ENCODE peak calls at places on chromosomes 4 and X, in four cellular contexts. W is A549, H is HepG2, F is GM12878. K is an unnamed sample.

GRCh38 chrX:78618987-78619386 is 40.1 kb downstream of the RTL3 start:
- DNase-seq in W (no peak), H (no peak), F (no peak), K (no peak)

GRCh38 chrX:11329016-11329415 is 35.8 kb downstream of the AMELX start:
- DNase-seq in W (no peak), H (no peak), F (no peak), K (no peak)

GRCh38 chr4:11480683-11481082 is 52.0 kb upstream of the HS3ST1 start:
- DNase-seq in W (no peak), H (no peak), F (no peak), K (no peak)

GRCh38 chrX:73944582-73944947 is 359.4 kb upstream of the ZCCHC13 start:
- DNase-seq in W (no peak), H (no peak), F (no peak), K (no peak)

GRCh38 chr4:134518574-134519217 is 317.1 kb upstream of the PABPC4L start:
- DNase-seq in W (no peak), H (no peak), F (no peak), K (no peak)

GRCh38 chrX:45771560-45772340 is 571.1 kb upstream of the DIPK2B start:
- DNase-seq in W (no peak), H (no peak), F (no peak), K (no peak)

GRCh38 chr4:70651864-70652506 is 14.3 kb downstream of the JCHAIN start:
- DNase-seq in W (peak; percentile 15), H (peak; percentile 27), F (no peak), K (peak; percentile 24)

GRCh38 chr4:84578540-84579409 is 4.2 kb upstream of the CDS1 start:
- DNase-seq in W (peak; percentile 13), H (peak; percentile 39), F (no peak), K (no peak)

GRCh38 chrX:41922125-41922521 is 1.2 kb downstream of the CASK start:
- DNase-seq in W (no peak), H (no peak), F (no peak), K (no peak)
- TF ChIP-seq BHLHE40 in W (no peak), H (no peak), F (no peak), K (no peak)

DNA sequence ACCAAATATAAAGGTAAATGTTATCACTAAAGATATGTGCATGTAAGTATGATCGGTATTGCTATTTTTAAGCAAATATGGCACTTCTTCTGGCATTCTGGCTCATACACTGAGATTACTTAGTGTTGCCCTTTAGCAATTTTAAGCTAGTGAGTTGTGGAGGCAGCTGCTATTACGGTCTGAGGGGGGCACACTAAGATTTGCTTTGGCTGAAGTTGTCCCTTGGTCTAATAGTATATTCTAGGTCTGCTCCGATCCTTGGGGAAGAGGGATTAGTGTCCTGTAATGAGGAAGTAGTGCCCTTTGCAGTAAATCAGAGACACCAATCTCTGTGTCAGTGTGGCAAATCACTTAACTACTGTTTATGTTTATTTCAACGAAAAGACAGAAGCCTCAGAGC is 196.5 kb upstream of the FTHL17 start:
- DNase-seq in W (no peak), H (peak; percentile 2), F (no peak), K (no peak)
- TF ChIP-seq MYC in W (no peak), H (no peak), F (no peak), K (no peak)

DNA sequence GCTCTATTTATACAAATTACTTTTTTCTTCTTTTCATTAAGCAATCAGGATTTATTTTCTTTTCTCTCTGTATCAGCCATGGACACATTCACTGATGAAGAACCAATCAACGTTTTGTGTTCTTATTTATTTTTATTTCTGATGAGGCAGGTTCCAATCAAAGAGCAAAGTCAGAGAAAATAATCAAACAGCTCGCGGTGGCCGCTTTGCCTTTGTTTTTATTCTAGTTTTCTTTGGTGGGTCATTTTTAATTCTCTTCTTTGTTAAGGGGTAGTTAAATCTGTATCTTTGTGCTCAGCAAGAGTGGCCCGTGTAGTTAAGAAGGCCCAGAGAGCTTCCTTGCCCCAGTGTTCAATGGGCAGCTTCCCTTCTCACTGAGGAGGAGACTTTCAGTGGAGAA is 71.4 kb downstream of the FBXO8 start:
- DNase-seq in W (no peak), H (no peak), F (no peak), K (no peak)
- TF ChIP-seq BHLHE40 in W (no peak), H (no peak), F (no peak), K (no peak)

GRCh38 chr4:8280876-8281440 is 11.4 kb downstream of the HTRA3 start:
- DNase-seq in W (no peak), H (no peak), F (no peak), K (no peak)
- TF ChIP-seq MYC in W (no peak), H (no peak), F (no peak), K (no peak)

K was measured in K562.